ENCODE peak calls at places on chromosomes 13 and 19, in four cellular contexts. One of them, this sample, is unnamed.

GRCh38 chr19:14536926-14537692 is 7.7 kb downstream of the TECR start:
- DNase-seq in fibroblast of lung: peak; percentile 55
- DNase-seq in activated B cell treated with CpG ODN at 0.5 μM for 24 hours: no peak
- DNase-seq in heart right ventricle: peak; percentile 73
- DNase-seq in this sample: no peak

GRCh38 chr13:111458739-111459138 is 138.3 kb downstream of the TEX29 start:
- DNase-seq in fibroblast of lung: no peak
- DNase-seq in activated B cell treated with CpG ODN at 0.5 μM for 24 hours: no peak
- DNase-seq in heart right ventricle: no peak
- DNase-seq in this sample: no peak

GRCh38 chr19:12764698-12765097 is 10.7 kb downstream of the HOOK2 start:
- DNase-seq in fibroblast of lung: no peak
- DNase-seq in heart right ventricle: no peak
- DNase-seq in activated B cell treated with CpG ODN at 0.5 μM for 24 hours: no peak
- DNase-seq in this sample: no peak

GRCh38 chr19:55635334-55635717 is 5.5 kb upstream of the ZNF580 start:
- DNase-seq in heart right ventricle: no peak
- DNase-seq in activated B cell treated with CpG ODN at 0.5 μM for 24 hours: no peak
- DNase-seq in fibroblast of lung: no peak
- DNase-seq in this sample: no peak

GRCh38 chr13:27401210-27401609 is 23.2 kb upstream of the GTF3A start:
- DNase-seq in heart right ventricle: peak; percentile 23
- DNase-seq in fibroblast of lung: no peak
- DNase-seq in activated B cell treated with CpG ODN at 0.5 μM for 24 hours: no peak
- DNase-seq in this sample: peak; percentile 73

GRCh38 chr19:3721131-3721899 is 13.1 kb downstream of the TJP3 start:
- DNase-seq in heart right ventricle: peak; percentile 74
- DNase-seq in activated B cell treated with CpG ODN at 0.5 μM for 24 hours: peak; percentile 80
- DNase-seq in fibroblast of lung: peak; percentile 75
- DNase-seq in this sample: peak; percentile 65

GRCh38 chr19:708154-709141 is at the start of gene PALM:
- DNase-seq in heart right ventricle: peak; percentile 58
- DNase-seq in activated B cell treated with CpG ODN at 0.5 μM for 24 hours: no peak
- DNase-seq in fibroblast of lung: no peak
- DNase-seq in this sample: no peak

GRCh38 chr13:46113596-46113995 is 8.8 kb upstream of the CPB2 start:
- DNase-seq in activated B cell treated with CpG ODN at 0.5 μM for 24 hours: no peak
- DNase-seq in heart right ventricle: no peak
- DNase-seq in fibroblast of lung: no peak
- DNase-seq in this sample: no peak

GRCh38 chr19:58557253-58558065 is 952 bp downstream of the UBE2M start:
- DNase-seq in heart right ventricle: no peak
- DNase-seq in activated B cell treated with CpG ODN at 0.5 μM for 24 hours: no peak
- DNase-seq in fibroblast of lung: no peak
- DNase-seq in this sample: peak; percentile 40

GRCh38 chr13:104979281-104979680 is 1556.2 kb downstream of the EFNB2 start:
- DNase-seq in fibroblast of lung: no peak
- DNase-seq in activated B cell treated with CpG ODN at 0.5 μM for 24 hours: no peak
- DNase-seq in heart right ventricle: no peak
- DNase-seq in this sample: no peak

GRCh38 chr13:26758496-26759155 is 2.0 kb downstream of the GPR12 start:
- DNase-seq in heart right ventricle: no peak
- DNase-seq in fibroblast of lung: no peak
- DNase-seq in activated B cell treated with CpG ODN at 0.5 μM for 24 hours: no peak
- DNase-seq in this sample: no peak

GRCh38 chr13:44218501-44219240 is 155.0 kb upstream of the SERP2 start:
- DNase-seq in fibroblast of lung: peak; percentile 74
- DNase-seq in heart right ventricle: peak; percentile 68
- DNase-seq in activated B cell treated with CpG ODN at 0.5 μM for 24 hours: no peak
- DNase-seq in this sample: no peak

GRCh38 chr19:34365463-34366401 is 736 bp downstream of the GPI start:
- DNase-seq in activated B cell treated with CpG ODN at 0.5 μM for 24 hours: no peak
- DNase-seq in heart right ventricle: peak; percentile 52
- DNase-seq in fibroblast of lung: peak; percentile 35
- DNase-seq in this sample: no peak

GRCh38 chr13:62209539-62209938 is 793.9 kb upstream of the PCDH20 start:
- DNase-seq in activated B cell treated with CpG ODN at 0.5 μM for 24 hours: no peak
- DNase-seq in heart right ventricle: no peak
- DNase-seq in fibroblast of lung: peak; percentile 0
- DNase-seq in this sample: no peak

GRCh38 chr19:2867025-2867991 is at the start of gene ZNF556:
- DNase-seq in heart right ventricle: no peak
- DNase-seq in fibroblast of lung: no peak
- DNase-seq in activated B cell treated with CpG ODN at 0.5 μM for 24 hours: no peak
- DNase-seq in this sample: no peak

GRCh38 chr19:23482829-23483228 is 87.6 kb upstream of the ZNF91 start:
- DNase-seq in activated B cell treated with CpG ODN at 0.5 μM for 24 hours: no peak
- DNase-seq in fibroblast of lung: no peak
- DNase-seq in heart right ventricle: no peak
- DNase-seq in this sample: no peak

GRCh38 chr13:62613819-62614218 is 1198.2 kb upstream of the PCDH20 start:
- DNase-seq in activated B cell treated with CpG ODN at 0.5 μM for 24 hours: no peak
- DNase-seq in fibroblast of lung: no peak
- DNase-seq in heart right ventricle: no peak
- DNase-seq in this sample: no peak

GRCh38 chr19:30525383-30525782 is 153.2 kb downstream of the ZNF536 start:
- DNase-seq in heart right ventricle: no peak
- DNase-seq in activated B cell treated with CpG ODN at 0.5 μM for 24 hours: no peak
- DNase-seq in fibroblast of lung: no peak
- DNase-seq in this sample: no peak

GRCh38 chr19:4506449-4507149 is 11.7 kb downstream of the PLIN4 start:
- DNase-seq in activated B cell treated with CpG ODN at 0.5 μM for 24 hours: no peak
- DNase-seq in fibroblast of lung: peak; percentile 44
- DNase-seq in heart right ventricle: no peak
- DNase-seq in this sample: no peak

GRCh38 chr19:18322759-18323460 is at the start of gene LSM4:
- DNase-seq in heart right ventricle: peak; percentile 98
- DNase-seq in fibroblast of lung: peak; percentile 95
- DNase-seq in activated B cell treated with CpG ODN at 0.5 μM for 24 hours: peak; percentile 98
- DNase-seq in this sample: peak; percentile 98
- TF ChIP-seq CTCF in heart right ventricle: no peak
- TF ChIP-seq CTCF in fibroblast of lung: peak; percentile 30
- TF ChIP-seq CTCF in activated B cell treated with CpG ODN at 0.5 μM for 24 hours: no peak
- TF ChIP-seq CTCF in this sample: no peak

DNA sequence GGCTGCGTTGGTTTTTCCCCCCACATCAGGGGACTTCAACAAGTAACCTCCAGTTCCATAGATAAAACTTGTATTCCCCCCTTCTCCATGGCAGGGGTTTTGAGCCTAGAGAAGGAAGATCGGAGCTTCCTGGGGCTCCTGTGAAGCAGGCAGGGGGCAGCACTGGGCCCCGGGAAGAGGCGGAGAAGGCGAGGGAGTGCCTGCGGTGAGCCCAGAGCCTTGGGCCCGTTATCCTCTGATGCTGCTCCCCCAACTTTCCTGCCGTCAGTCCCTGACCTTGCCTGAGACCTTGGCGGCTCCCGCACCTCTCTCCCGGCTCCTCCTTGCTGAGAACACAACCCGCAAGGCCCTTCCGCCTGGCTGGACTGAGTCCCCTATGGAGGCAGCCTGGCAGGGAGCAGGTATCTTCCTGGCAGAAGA is 2.5 kb downstream of the LIPE start:
- DNase-seq in activated B cell treated with CpG ODN at 0.5 μM for 24 hours: no peak
- DNase-seq in fibroblast of lung: no peak
- DNase-seq in heart right ventricle: peak; percentile 30
- DNase-seq in this sample: no peak
- TF ChIP-seq CTCF in activated B cell treated with CpG ODN at 0.5 μM for 24 hours: no peak
- TF ChIP-seq CTCF in fibroblast of lung: peak; percentile 2
- TF ChIP-seq CTCF in heart right ventricle: peak; percentile 53
- TF ChIP-seq CTCF in this sample: no peak

DNA sequence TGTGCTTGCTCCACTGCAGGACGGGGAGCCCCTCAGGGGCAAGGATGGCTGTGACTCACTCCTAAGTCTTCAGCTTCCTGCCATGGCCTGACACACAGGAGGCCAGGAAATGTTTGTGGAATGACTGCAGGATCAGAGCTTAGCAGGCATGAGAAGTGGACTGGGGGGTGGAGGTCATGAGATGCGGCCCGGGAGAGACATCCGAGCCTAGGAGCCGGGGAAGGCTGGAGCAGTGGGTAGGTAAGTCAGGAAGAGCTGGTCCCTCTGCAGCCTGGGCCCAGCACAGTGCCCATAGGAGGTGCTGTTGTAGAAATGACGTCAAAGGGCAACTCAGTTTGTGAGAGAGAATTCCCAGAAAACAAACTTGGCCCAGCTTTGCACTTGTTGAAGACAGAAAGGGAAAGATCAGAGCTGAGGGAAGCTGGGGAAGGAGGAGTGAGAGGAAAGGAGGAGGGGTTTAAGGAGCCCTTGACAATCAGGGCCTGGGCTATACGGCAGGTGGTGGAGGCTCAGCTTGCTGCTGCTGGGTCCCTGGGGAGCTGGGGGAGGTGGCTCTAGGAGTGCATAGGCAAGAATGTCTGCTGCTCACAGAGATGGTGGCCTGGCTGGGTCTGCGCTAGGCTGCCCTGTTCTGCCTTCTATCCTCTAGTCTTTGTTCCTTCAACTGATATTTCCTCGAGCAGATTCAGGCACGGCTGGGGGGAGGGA is 18.5 kb downstream of the POU2F2 start:
- DNase-seq in activated B cell treated with CpG ODN at 0.5 μM for 24 hours: peak; percentile 68
- DNase-seq in heart right ventricle: no peak
- DNase-seq in fibroblast of lung: peak; percentile 87
- DNase-seq in this sample: no peak
- TF ChIP-seq CTCF in activated B cell treated with CpG ODN at 0.5 μM for 24 hours: no peak
- TF ChIP-seq CTCF in heart right ventricle: no peak
- TF ChIP-seq CTCF in fibroblast of lung: peak; percentile 39
- TF ChIP-seq CTCF in this sample: no peak

GRCh38 chr13:20482818-20483217 is 42.8 kb downstream of the CRYL1 start:
- DNase-seq in heart right ventricle: no peak
- DNase-seq in activated B cell treated with CpG ODN at 0.5 μM for 24 hours: no peak
- DNase-seq in fibroblast of lung: no peak
- DNase-seq in this sample: no peak
- TF ChIP-seq CTCF in heart right ventricle: no peak
- TF ChIP-seq CTCF in activated B cell treated with CpG ODN at 0.5 μM for 24 hours: no peak
- TF ChIP-seq CTCF in fibroblast of lung: no peak
- TF ChIP-seq CTCF in this sample: no peak

DNA sequence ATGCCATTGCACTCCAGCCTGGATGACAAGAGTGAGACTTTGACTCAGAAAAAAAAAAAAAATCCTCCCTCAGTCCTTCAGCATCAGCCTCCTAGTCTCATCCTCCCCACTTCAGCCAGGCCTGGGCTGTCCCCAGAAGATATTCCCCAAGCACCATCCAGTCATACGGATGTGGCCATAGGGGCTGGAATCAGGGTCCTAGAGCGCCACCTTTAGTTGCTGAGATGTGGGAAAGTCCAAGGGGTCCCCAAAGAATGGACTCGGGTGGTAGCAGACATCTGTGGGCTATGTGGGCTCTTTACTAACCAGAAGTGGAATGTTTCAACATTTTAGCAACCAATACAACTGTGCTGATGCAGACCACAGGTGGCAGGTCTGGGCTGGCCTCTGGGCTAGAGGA is 3.1 kb upstream of the TYROBP start:
- DNase-seq in heart right ventricle: no peak
- DNase-seq in activated B cell treated with CpG ODN at 0.5 μM for 24 hours: no peak
- DNase-seq in fibroblast of lung: no peak
- DNase-seq in this sample: no peak
- TF ChIP-seq CTCF in heart right ventricle: no peak
- TF ChIP-seq CTCF in activated B cell treated with CpG ODN at 0.5 μM for 24 hours: no peak
- TF ChIP-seq CTCF in fibroblast of lung: no peak
- TF ChIP-seq CTCF in this sample: no peak

DNA sequence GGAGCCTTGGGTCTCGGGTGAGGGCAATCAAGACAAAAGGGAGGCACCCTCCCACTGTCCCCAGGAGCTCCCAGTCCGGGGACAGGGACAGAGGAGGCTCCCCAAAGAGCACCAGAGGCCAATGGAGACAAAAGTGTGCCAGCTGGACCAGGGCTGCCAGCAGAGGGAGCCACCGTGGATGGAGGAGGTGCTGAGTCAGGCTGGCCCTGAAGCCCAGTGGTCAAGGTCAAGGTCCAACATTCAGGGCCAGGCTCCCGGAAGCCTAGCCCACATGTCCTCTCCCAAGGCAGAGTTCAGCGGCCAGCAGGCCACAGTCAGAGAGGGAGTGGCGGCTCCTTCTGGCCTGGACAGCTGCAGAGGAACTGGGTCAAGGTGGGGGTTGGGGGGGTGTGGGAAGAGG is 8.4 kb downstream of the COL5A3 start:
- DNase-seq in activated B cell treated with CpG ODN at 0.5 μM for 24 hours: no peak
- DNase-seq in fibroblast of lung: peak; percentile 17
- DNase-seq in heart right ventricle: peak; percentile 71
- DNase-seq in this sample: no peak
- TF ChIP-seq CTCF in activated B cell treated with CpG ODN at 0.5 μM for 24 hours: no peak
- TF ChIP-seq CTCF in fibroblast of lung: peak; percentile 49
- TF ChIP-seq CTCF in heart right ventricle: peak; percentile 52
- TF ChIP-seq CTCF in this sample: no peak

GRCh38 chr19:40284501-40285352 is at the start of gene AKT2:
- DNase-seq in fibroblast of lung: peak; percentile 49
- DNase-seq in heart right ventricle: peak; percentile 71
- DNase-seq in activated B cell treated with CpG ODN at 0.5 μM for 24 hours: peak; percentile 82
- DNase-seq in this sample: no peak
- TF ChIP-seq CTCF in fibroblast of lung: no peak
- TF ChIP-seq CTCF in heart right ventricle: no peak
- TF ChIP-seq CTCF in activated B cell treated with CpG ODN at 0.5 μM for 24 hours: no peak
- TF ChIP-seq CTCF in this sample: no peak

GRCh38 chr13:50292082-50292481 is 276.8 kb downstream of the KCNRG start:
- DNase-seq in heart right ventricle: no peak
- DNase-seq in fibroblast of lung: no peak
- DNase-seq in activated B cell treated with CpG ODN at 0.5 μM for 24 hours: no peak
- DNase-seq in this sample: no peak
- TF ChIP-seq CTCF in heart right ventricle: no peak
- TF ChIP-seq CTCF in fibroblast of lung: no peak
- TF ChIP-seq CTCF in activated B cell treated with CpG ODN at 0.5 μM for 24 hours: no peak
- TF ChIP-seq CTCF in this sample: no peak